ENCODE peak calls at places on chromosome 16, in four cellular contexts. U, D, K and P are unnamed samples.

GRCh38 chr16:6888536-6888935 is 444.1 kb upstream of the RBFOX1 start:
- DNase-seq in U (no peak), D (no peak), K (no peak), P (no peak)

GRCh38 chr16:89586853-89587252 is 11.3 kb downstream of the CPNE7 start:
- DNase-seq in U (no peak), D (no peak), K (no peak), P (no peak)

GRCh38 chr16:31131416-31131815 is 4.1 kb downstream of the PRSS8 start:
- DNase-seq in U (no peak), D (no peak), K (no peak), P (no peak)

GRCh38 chr16:86074651-86075487 is 175.9 kb downstream of the IRF8 start:
- DNase-seq in U (peak; percentile 82), D (no peak), K (no peak), P (no peak)

GRCh38 chr16:59886021-59886420 is 1151.9 kb upstream of the GOT2 start:
- DNase-seq in U (no peak), D (no peak), K (peak; percentile 19), P (no peak)

GRCh38 chr16:10922328-10923145 is 19.7 kb downstream of the DEXI start:
- DNase-seq in U (no peak), D (no peak), K (no peak), P (no peak)

GRCh38 chr16:11190585-11191565 is 65.1 kb downstream of the SOCS1 start:
- DNase-seq in U (no peak), D (no peak), K (no peak), P (no peak)

GRCh38 chr16:16150117-16150877 is 73.0 kb downstream of the ABCC6 start:
- DNase-seq in U (no peak), D (no peak), K (peak; percentile 75), P (peak; percentile 24)

GRCh38 chr16:54171855-54172537 is 114.6 kb downstream of the IRX3 start:
- DNase-seq in U (no peak), D (no peak), K (no peak), P (no peak)

GRCh38 chr16:83402969-83403368 is 404.8 kb upstream of the HSBP1 start:
- DNase-seq in U (no peak), D (peak; percentile 13), K (no peak), P (no peak)

GRCh38 chr16:83402160-83402794 is 405.5 kb upstream of the HSBP1 start:
- DNase-seq in U (no peak), D (no peak), K (no peak), P (no peak)

GRCh38 chr16:83403751-83404150 is 404.0 kb upstream of the HSBP1 start:
- DNase-seq in U (no peak), D (peak; percentile 48), K (no peak), P (no peak)

GRCh38 chr16:83397601-83398000 is 410.2 kb upstream of the HSBP1 start:
- DNase-seq in U (no peak), D (no peak), K (no peak), P (no peak)

DNA sequence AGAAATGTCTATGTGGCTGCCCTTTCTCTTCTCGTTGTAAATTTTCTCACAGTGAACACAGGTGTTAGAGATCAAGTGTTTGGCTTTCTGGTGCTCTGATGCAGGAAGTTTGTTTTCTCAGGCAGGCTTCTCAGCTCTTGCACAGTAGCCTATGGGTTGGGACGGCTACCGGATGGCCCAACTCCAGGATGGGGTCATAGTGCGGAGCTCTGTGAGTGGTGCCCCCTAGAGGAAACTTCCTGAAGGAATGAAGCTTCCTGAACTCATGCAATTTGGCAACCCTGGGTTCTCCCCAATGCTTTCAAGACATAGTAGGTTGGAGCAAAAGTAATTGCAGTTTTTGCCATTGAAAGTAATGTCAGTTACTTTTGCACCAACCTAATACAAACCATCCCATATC is 407.5 kb upstream of the HSBP1 start:
- DNase-seq in U (peak; percentile 71), D (no peak), K (no peak), P (no peak)
- TF ChIP-seq CTCF in U (peak; percentile 73), D (no peak), K (no peak), P (no peak)

GRCh38 chr16:3646348-3646920 is 8.1 kb upstream of the DNASE1 start:
- DNase-seq in U (no peak), D (peak; percentile 62), K (no peak), P (peak; percentile 93)
- H3K27ac ChIP-seq in U (no peak overlapping the region), D (no peak overlapping the region), K (no peak overlapping the region), P (peak overlapping the region; percentile 73)

GRCh38 chr16:50316848-50317630 is 50.7 kb downstream of the ADCY7 start:
- DNase-seq in U (no peak), D (no peak), K (no peak), P (no peak)
- TF ChIP-seq CTCF in U (no peak), D (no peak), K (no peak), P (no peak)

GRCh38 chr16:4412854-4413253 is 3.5 kb downstream of the CORO7 start:
- DNase-seq in U (no peak), D (no peak), K (no peak), P (no peak)

GRCh38 chr16:4410335-4411075 is 5.9 kb downstream of the CORO7 start:
- DNase-seq in U (no peak), D (no peak), K (no peak), P (peak; percentile 65)

GRCh38 chr16:4412159-4412558 is 4.2 kb downstream of the CORO7 start:
- DNase-seq in U (no peak), D (no peak), K (no peak), P (no peak)

GRCh38 chr16:4409081-4409932 is 7.1 kb downstream of the CORO7 start:
- DNase-seq in U (peak; percentile 41), D (peak; percentile 63), K (no peak), P (no peak)

GRCh38 chr16:4411684-4412083 is 4.7 kb downstream of the CORO7 start:
- DNase-seq in U (no peak), D (no peak), K (peak; percentile 75), P (peak; percentile 40)
- H3K27ac ChIP-seq in U (no peak overlapping the region), D (no peak overlapping the region), K (no peak overlapping the region), P (peak overlapping the region; percentile 1)

GRCh38 chr16:3480901-3481695 is 14.2 kb downstream of the C16orf90 start:
- DNase-seq in U (no peak), D (no peak), K (no peak), P (no peak)

GRCh38 chr16:3481696-3482658 is 13.3 kb downstream of the C16orf90 start:
- DNase-seq in U (no peak), D (no peak), K (no peak), P (no peak)

GRCh38 chr16:3485097-3485470 is 10.2 kb downstream of the C16orf90 start:
- DNase-seq in U (no peak), D (no peak), K (no peak), P (no peak)

GRCh38 chr16:3484328-3485096 is 10.8 kb downstream of the C16orf90 start:
- DNase-seq in U (no peak), D (no peak), K (no peak), P (no peak)

GRCh38 chr16:3482659-3483241 is 12.5 kb downstream of the C16orf90 start:
- DNase-seq in U (no peak), D (no peak), K (no peak), P (no peak)
- TF ChIP-seq CTCF in U (no peak), D (no peak), K (no peak), P (no peak)

DNA sequence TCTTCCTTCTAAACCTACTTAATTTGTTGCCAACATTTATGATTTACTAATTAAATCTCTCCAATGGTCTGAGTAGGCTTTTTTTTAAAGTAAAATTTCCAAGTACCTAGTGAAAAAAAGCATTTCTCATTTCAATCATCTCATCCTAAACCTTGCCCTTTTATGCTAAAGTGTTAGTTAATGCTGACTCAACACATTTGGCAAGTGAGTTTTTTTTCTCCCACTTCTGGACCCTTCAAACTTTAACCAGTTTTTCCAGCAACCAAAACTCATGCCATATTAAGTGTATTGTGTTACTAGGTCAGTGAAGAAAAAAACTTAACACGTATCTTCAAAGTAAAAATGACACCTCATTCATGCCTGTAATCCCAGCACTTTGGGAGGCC is 5.3 kb downstream of the AP1G1 start:
- DNase-seq in U (no peak), D (no peak), K (no peak), P (no peak)
- H3K27ac ChIP-seq in U (no peak overlapping the region), D (no peak overlapping the region), K (no peak overlapping the region), P (no peak overlapping the region)

DNA sequence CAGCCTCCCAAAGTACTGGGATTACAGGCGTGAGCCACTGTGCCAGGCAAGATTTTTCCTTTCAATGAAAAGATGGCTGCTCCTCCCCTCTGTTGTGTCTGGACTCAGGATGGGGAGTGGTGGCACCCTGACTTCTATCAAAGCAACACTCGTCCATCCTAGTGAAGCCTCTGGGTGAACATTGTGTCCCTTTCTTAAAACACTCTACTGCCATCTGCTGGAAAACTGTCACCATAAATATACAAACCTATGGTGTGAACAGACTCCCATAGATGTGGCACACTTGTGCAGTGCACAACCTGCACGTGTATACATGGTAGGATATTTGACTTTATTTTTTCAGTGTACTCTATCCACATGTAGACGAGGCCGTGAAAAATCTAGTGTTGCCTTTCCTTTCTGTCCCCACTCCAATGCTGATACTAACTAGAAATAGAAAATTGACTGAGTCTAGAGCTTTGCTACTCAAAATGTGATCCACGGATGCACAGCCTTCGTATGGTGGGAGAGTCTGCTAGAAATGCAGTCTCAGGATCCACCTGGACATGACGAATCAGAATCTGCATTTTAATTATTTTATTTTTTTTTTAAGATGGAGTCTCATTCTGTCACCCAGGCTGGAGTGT is 55.9 kb upstream of the PLCG2 start:
- DNase-seq in U (no peak), D (peak; percentile 75), K (no peak), P (peak; percentile 72)
- TF ChIP-seq CTCF in U (peak; percentile 81), D (peak; percentile 74), K (peak; percentile 67), P (peak; percentile 66)

GRCh38 chr16:68075980-68076379 is 9.2 kb upstream of the NFATC3 start:
- DNase-seq in U (no peak), D (no peak), K (no peak), P (no peak)
- H3K27ac ChIP-seq in U (no peak overlapping the region), D (peak overlapping the region; percentile 11), K (no peak overlapping the region), P (no peak overlapping the region)

DNA sequence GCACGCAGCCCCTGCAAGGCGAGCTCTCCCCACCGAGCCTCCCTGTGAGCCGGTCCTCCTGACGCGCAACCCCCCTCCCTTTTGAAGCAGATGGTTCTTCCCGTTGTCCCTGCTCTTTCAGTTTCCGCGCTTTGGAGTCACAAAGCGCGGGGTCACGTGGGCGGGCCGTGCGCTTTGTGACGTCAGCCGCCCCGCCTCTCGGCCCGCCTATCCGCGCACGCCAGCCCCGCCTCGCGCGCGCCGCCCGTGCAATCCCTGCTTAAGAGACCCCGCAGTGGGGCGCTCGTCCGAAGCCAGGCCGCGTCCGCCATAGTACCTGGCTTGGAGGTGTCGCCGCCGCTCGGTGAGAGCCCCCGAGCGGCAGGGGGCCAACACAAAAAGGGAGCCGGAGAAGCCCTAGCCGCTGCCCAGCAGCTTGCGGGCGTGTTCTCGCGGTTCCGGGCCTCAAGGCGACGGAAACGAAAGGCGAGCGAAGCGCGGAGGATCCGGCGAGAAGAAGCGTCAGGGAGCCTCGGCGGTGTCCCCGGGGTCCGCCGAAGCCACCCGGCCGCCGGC is at the start of gene RBBP6:
- DNase-seq in U (peak; percentile 94), D (peak; percentile 95), K (peak; percentile 94), P (peak; percentile 93)
- TF ChIP-seq CTCF in U (no peak), D (peak; percentile 37), K (peak; percentile 44), P (no peak)